ENCODE peak calls at places on chromosomes 13 and 19, in six cellular contexts. L is neural crest cell; P is stimulated activated CD8-positive, alpha-beta memory T cell treated with anti-CD3 and anti-CD28 coated beads, Interleukin-4, amount 100 ng/mL, for 4 hours; I is NCI-H1694; D is activated T-cell treated with anti-CD3 and anti-CD28 coated beads, Interleukin-2, amount 50 U/mL, for 4 hours; C is trophoblast cell. Q is an unnamed sample.

GRCh38 chr13:24605923-24606372 is 74.3 kb upstream of the ATP12A start:
- DNase-seq in I (no peak), D (no peak), L (no peak), P (no peak), C (peak), Q (no peak)

GRCh38 chr13:58324130-58324529 is 692.6 kb downstream of the PCDH17 start:
- DNase-seq in C (no peak), D (no peak), P (no peak), L (no peak), I (no peak), Q (no peak)

GRCh38 chr13:104296301-104296700 is 1230.1 kb upstream of the SLC10A2 start:
- DNase-seq in D (no peak), P (no peak), C (no peak), L (no peak), I (no peak), Q (no peak)

GRCh38 chr13:23140492-23140891 is 40.3 kb upstream of the SGCG start:
- DNase-seq in D (no peak), L (no peak), C (no peak), P (no peak), I (no peak), Q (no peak)

GRCh38 chr19:10544753-10545251 is 1.1 kb downstream of the ATG4D start:
- DNase-seq in C (no peak), I (no peak), D (no peak), P (no peak), L (no peak), Q (no peak)

GRCh38 chr13:40508767-40509342 is 157.6 kb downstream of the FOXO1 start:
- DNase-seq in L (no peak), I (no peak), D (no peak), C (no peak), P (no peak), Q (no peak)

GRCh38 chr19:574658-575526 is 2.5 kb downstream of the BSG start:
- DNase-seq in D (no peak), C (no peak), P (no peak), I (no peak), L (no peak), Q (no peak)

GRCh38 chr13:24882665-24883064 is 118.7 kb downstream of the RNF17 start:
- DNase-seq in D (no peak), I (no peak), P (no peak), L (no peak), C (no peak), Q (no peak)

Q was measured in DMS 273 treated with DMSO at 0.1 percent for 48 hours.